ENCODE peak calls at places on chromosomes 6 and 20, in eight cellular contexts. One of them, this sample, is unnamed.

GRCh38 chr20:34526466-34526865 is 10.2 kb downstream of the DYNLRB1 start:
- DNase-seq in MM.1S: no peak
- DNase-seq in right lobe of liver: no peak
- DNase-seq in dorsolateral prefrontal cortex: no peak
- DNase-seq in HCT116: no peak
- DNase-seq in heart right ventricle: no peak
- DNase-seq in left ventricle myocardium inferior: no peak
- DNase-seq in heart left ventricle: no peak
- DNase-seq in this sample: no peak

GRCh38 chr20:9161308-9161707 is 92.4 kb downstream of the PLCB4 start:
- DNase-seq in MM.1S: no peak
- DNase-seq in right lobe of liver: no peak
- DNase-seq in dorsolateral prefrontal cortex: no peak
- DNase-seq in HCT116: no peak
- DNase-seq in heart right ventricle: no peak
- DNase-seq in left ventricle myocardium inferior: no peak
- DNase-seq in heart left ventricle: no peak
- DNase-seq in this sample: no peak

GRCh38 chr6:134830945-134831344 is 119.0 kb downstream of the ALDH8A1 start:
- DNase-seq in MM.1S: no peak
- DNase-seq in right lobe of liver: no peak
- DNase-seq in dorsolateral prefrontal cortex: no peak
- DNase-seq in HCT116: no peak
- DNase-seq in heart right ventricle: no peak
- DNase-seq in left ventricle myocardium inferior: no peak
- DNase-seq in heart left ventricle: no peak
- DNase-seq in this sample: no peak

GRCh38 chr6:137471951-137472350 is 22.2 kb downstream of the OLIG3 start:
- DNase-seq in MM.1S: no peak
- DNase-seq in right lobe of liver: no peak
- DNase-seq in dorsolateral prefrontal cortex: no peak
- DNase-seq in HCT116: no peak
- DNase-seq in heart right ventricle: no peak
- DNase-seq in left ventricle myocardium inferior: no peak
- DNase-seq in heart left ventricle: no peak
- DNase-seq in this sample: no peak

GRCh38 chr20:21191839-21192238 is 66.0 kb downstream of the KIZ start:
- DNase-seq in MM.1S: no peak
- DNase-seq in right lobe of liver: no peak
- DNase-seq in dorsolateral prefrontal cortex: no peak
- DNase-seq in HCT116: no peak
- DNase-seq in heart right ventricle: no peak
- DNase-seq in left ventricle myocardium inferior: no peak
- DNase-seq in heart left ventricle: no peak
- DNase-seq in this sample: no peak

GRCh38 chr6:125749112-125749863 is at the start of gene HEY2:
- DNase-seq in MM.1S: peak
- DNase-seq in right lobe of liver: peak
- DNase-seq in dorsolateral prefrontal cortex: peak
- DNase-seq in HCT116: peak
- DNase-seq in heart right ventricle: peak
- DNase-seq in left ventricle myocardium inferior: peak
- DNase-seq in heart left ventricle: peak
- DNase-seq in this sample: peak

GRCh38 chr6:163200299-163201093 is 214.0 kb upstream of the QKI start:
- DNase-seq in MM.1S: no peak
- DNase-seq in right lobe of liver: no peak
- DNase-seq in dorsolateral prefrontal cortex: no peak
- DNase-seq in HCT116: no peak
- DNase-seq in heart right ventricle: no peak
- DNase-seq in left ventricle myocardium inferior: no peak
- DNase-seq in heart left ventricle: no peak
- DNase-seq in this sample: no peak

GRCh38 chr6:107646176-107646575 is 156.3 kb downstream of the SOBP start:
- DNase-seq in MM.1S: no peak
- DNase-seq in right lobe of liver: no peak
- DNase-seq in dorsolateral prefrontal cortex: no peak
- DNase-seq in HCT116: no peak
- DNase-seq in heart right ventricle: peak
- DNase-seq in left ventricle myocardium inferior: peak
- DNase-seq in heart left ventricle: peak
- DNase-seq in this sample: no peak

GRCh38 chr20:34309691-34310090 is 6.5 kb upstream of the AHCY start:
- DNase-seq in MM.1S: no peak
- DNase-seq in right lobe of liver: no peak
- DNase-seq in dorsolateral prefrontal cortex: no peak
- DNase-seq in HCT116: no peak
- DNase-seq in heart right ventricle: no peak
- DNase-seq in left ventricle myocardium inferior: no peak
- DNase-seq in heart left ventricle: no peak
- DNase-seq in this sample: no peak

GRCh38 chr6:166950443-166950821 is 5.9 kb downstream of the RNASET2 start:
- DNase-seq in MM.1S: peak
- DNase-seq in right lobe of liver: no peak
- DNase-seq in dorsolateral prefrontal cortex: no peak
- DNase-seq in HCT116: no peak
- DNase-seq in heart right ventricle: no peak
- DNase-seq in left ventricle myocardium inferior: no peak
- DNase-seq in heart left ventricle: no peak
- DNase-seq in this sample: no peak

GRCh38 chr20:49740807-49741206 is 27.1 kb upstream of the B4GALT5 start:
- DNase-seq in MM.1S: no peak
- DNase-seq in right lobe of liver: no peak
- DNase-seq in dorsolateral prefrontal cortex: no peak
- DNase-seq in HCT116: no peak
- DNase-seq in heart right ventricle: no peak
- DNase-seq in left ventricle myocardium inferior: no peak
- DNase-seq in heart left ventricle: no peak
- DNase-seq in this sample: no peak

GRCh38 chr20:21509597-21510331 is 4.1 kb downstream of the NKX2-2 start:
- DNase-seq in MM.1S: no peak
- DNase-seq in right lobe of liver: no peak
- DNase-seq in dorsolateral prefrontal cortex: no peak
- DNase-seq in HCT116: no peak
- DNase-seq in heart right ventricle: no peak
- DNase-seq in left ventricle myocardium inferior: no peak
- DNase-seq in heart left ventricle: no peak
- DNase-seq in this sample: no peak

GRCh38 chr20:44594730-44595129 is 12.4 kb downstream of the PKIG start:
- DNase-seq in MM.1S: no peak
- DNase-seq in right lobe of liver: no peak
- DNase-seq in dorsolateral prefrontal cortex: no peak
- DNase-seq in HCT116: no peak
- DNase-seq in heart right ventricle: peak
- DNase-seq in left ventricle myocardium inferior: peak
- DNase-seq in heart left ventricle: no peak
- DNase-seq in this sample: no peak

GRCh38 chr6:167861424-167861823 is 34.7 kb downstream of the AFDN start:
- DNase-seq in MM.1S: no peak
- DNase-seq in right lobe of liver: no peak
- DNase-seq in dorsolateral prefrontal cortex: no peak
- DNase-seq in HCT116: no peak
- DNase-seq in heart right ventricle: no peak
- DNase-seq in left ventricle myocardium inferior: no peak
- DNase-seq in heart left ventricle: no peak
- DNase-seq in this sample: no peak

GRCh38 chr6:32885698-32886286 is 31.8 kb downstream of the PSMB9 start:
- DNase-seq in MM.1S: peak
- DNase-seq in right lobe of liver: no peak
- DNase-seq in dorsolateral prefrontal cortex: no peak
- DNase-seq in HCT116: peak
- DNase-seq in heart right ventricle: no peak
- DNase-seq in left ventricle myocardium inferior: no peak
- DNase-seq in heart left ventricle: no peak
- DNase-seq in this sample: no peak

GRCh38 chr20:46954490-46955038 is 59.9 kb downstream of the EYA2 start:
- DNase-seq in MM.1S: no peak
- DNase-seq in right lobe of liver: no peak
- DNase-seq in dorsolateral prefrontal cortex: no peak
- DNase-seq in HCT116: no peak
- DNase-seq in heart right ventricle: no peak
- DNase-seq in left ventricle myocardium inferior: no peak
- DNase-seq in heart left ventricle: no peak
- DNase-seq in this sample: no peak

GRCh38 chr6:92114797-92115196 is 1304.6 kb downstream of the EPHA7 start:
- DNase-seq in MM.1S: no peak
- DNase-seq in right lobe of liver: no peak
- DNase-seq in dorsolateral prefrontal cortex: no peak
- DNase-seq in HCT116: no peak
- DNase-seq in heart right ventricle: no peak
- DNase-seq in left ventricle myocardium inferior: no peak
- DNase-seq in heart left ventricle: no peak
- DNase-seq in this sample: no peak

GRCh38 chr20:9609892-9610502 is 95.6 kb downstream of the LAMP5 start:
- DNase-seq in MM.1S: peak
- DNase-seq in right lobe of liver: no peak
- DNase-seq in dorsolateral prefrontal cortex: no peak
- DNase-seq in HCT116: peak
- DNase-seq in heart right ventricle: peak
- DNase-seq in left ventricle myocardium inferior: no peak
- DNase-seq in heart left ventricle: peak
- DNase-seq in this sample: no peak

GRCh38 chr6:81265106-81265505 is 487.4 kb downstream of the TENT5A start:
- DNase-seq in MM.1S: no peak
- DNase-seq in right lobe of liver: peak
- DNase-seq in dorsolateral prefrontal cortex: no peak
- DNase-seq in HCT116: no peak
- DNase-seq in heart right ventricle: no peak
- DNase-seq in left ventricle myocardium inferior: no peak
- DNase-seq in heart left ventricle: no peak
- DNase-seq in this sample: no peak

GRCh38 chr6:120935908-120936307 is 398.4 kb downstream of the TBC1D32 start:
- DNase-seq in MM.1S: no peak
- DNase-seq in right lobe of liver: no peak
- DNase-seq in dorsolateral prefrontal cortex: no peak
- DNase-seq in HCT116: no peak
- DNase-seq in heart right ventricle: no peak
- DNase-seq in left ventricle myocardium inferior: no peak
- DNase-seq in heart left ventricle: no peak
- DNase-seq in this sample: no peak

GRCh38 chr6:73610444-73611275 is 43.1 kb downstream of the SLC17A5 start:
- DNase-seq in MM.1S: peak
- DNase-seq in right lobe of liver: no peak
- DNase-seq in dorsolateral prefrontal cortex: no peak
- DNase-seq in HCT116: peak
- DNase-seq in heart right ventricle: no peak
- DNase-seq in left ventricle myocardium inferior: no peak
- DNase-seq in heart left ventricle: no peak
- DNase-seq in this sample: no peak

GRCh38 chr6:27867051-27867940 is 44.9 kb downstream of the OR2B2 start:
- DNase-seq in MM.1S: peak
- DNase-seq in right lobe of liver: peak
- DNase-seq in dorsolateral prefrontal cortex: no peak
- DNase-seq in HCT116: no peak
- DNase-seq in heart right ventricle: peak
- DNase-seq in left ventricle myocardium inferior: peak
- DNase-seq in heart left ventricle: peak
- DNase-seq in this sample: peak

GRCh38 chr20:3354247-3354646 is 53.2 kb downstream of the DNAAF9 start:
- DNase-seq in MM.1S: no peak
- DNase-seq in right lobe of liver: peak
- DNase-seq in dorsolateral prefrontal cortex: no peak
- DNase-seq in HCT116: no peak
- DNase-seq in heart right ventricle: peak
- DNase-seq in left ventricle myocardium inferior: no peak
- DNase-seq in heart left ventricle: peak
- DNase-seq in this sample: no peak

GRCh38 chr6:44305200-44305725 is 7.9 kb downstream of the AARS2 start:
- DNase-seq in MM.1S: no peak
- DNase-seq in right lobe of liver: no peak
- DNase-seq in dorsolateral prefrontal cortex: no peak
- DNase-seq in HCT116: no peak
- DNase-seq in heart right ventricle: no peak
- DNase-seq in left ventricle myocardium inferior: no peak
- DNase-seq in heart left ventricle: no peak
- DNase-seq in this sample: no peak

GRCh38 chr6:13874191-13874549 is 50.6 kb upstream of the RNF182 start:
- DNase-seq in MM.1S: no peak
- DNase-seq in right lobe of liver: no peak
- DNase-seq in dorsolateral prefrontal cortex: no peak
- DNase-seq in HCT116: no peak
- DNase-seq in heart right ventricle: no peak
- DNase-seq in left ventricle myocardium inferior: no peak
- DNase-seq in heart left ventricle: no peak
- DNase-seq in this sample: no peak

GRCh38 chr20:63552481-63553249 is 1.3 kb upstream of the FNDC11 start:
- DNase-seq in MM.1S: no peak
- DNase-seq in right lobe of liver: no peak
- DNase-seq in dorsolateral prefrontal cortex: no peak
- DNase-seq in HCT116: no peak
- DNase-seq in heart right ventricle: no peak
- DNase-seq in left ventricle myocardium inferior: no peak
- DNase-seq in heart left ventricle: no peak
- DNase-seq in this sample: no peak

GRCh38 chr6:130928993-130929678 is 101.9 kb downstream of the SMLR1 start:
- DNase-seq in MM.1S: no peak
- DNase-seq in right lobe of liver: no peak
- DNase-seq in dorsolateral prefrontal cortex: no peak
- DNase-seq in HCT116: no peak
- DNase-seq in heart right ventricle: no peak
- DNase-seq in left ventricle myocardium inferior: no peak
- DNase-seq in heart left ventricle: no peak
- DNase-seq in this sample: no peak

GRCh38 chr6:43089467-43089866 is 13.4 kb downstream of the PTK7 start:
- DNase-seq in MM.1S: no peak
- DNase-seq in right lobe of liver: no peak
- DNase-seq in dorsolateral prefrontal cortex: no peak
- DNase-seq in HCT116: no peak
- DNase-seq in heart right ventricle: no peak
- DNase-seq in left ventricle myocardium inferior: no peak
- DNase-seq in heart left ventricle: no peak
- DNase-seq in this sample: peak
- TF ChIP-seq CTCF in MM.1S: no peak
- TF ChIP-seq CTCF in right lobe of liver: no peak
- TF ChIP-seq CTCF in dorsolateral prefrontal cortex: no peak
- TF ChIP-seq CTCF in HCT116: no peak
- TF ChIP-seq CTCF in heart right ventricle: no peak
- TF ChIP-seq CTCF in left ventricle myocardium inferior: no peak
- TF ChIP-seq CTCF in heart left ventricle: no peak
- TF ChIP-seq CTCF in this sample: no peak

GRCh38 chr20:53915459-53916172 is 154.8 kb downstream of the BCAS1 start:
- DNase-seq in MM.1S: peak
- DNase-seq in right lobe of liver: peak
- DNase-seq in dorsolateral prefrontal cortex: peak
- DNase-seq in HCT116: peak
- DNase-seq in heart right ventricle: peak
- DNase-seq in left ventricle myocardium inferior: peak
- DNase-seq in heart left ventricle: peak
- DNase-seq in this sample: peak
- H3K27ac ChIP-seq in MM.1S: peak
- H3K27ac ChIP-seq in right lobe of liver: peak
- H3K27ac ChIP-seq in dorsolateral prefrontal cortex: peak
- H3K27ac ChIP-seq in HCT116: peak
- H3K27ac ChIP-seq in heart right ventricle: peak
- H3K27ac ChIP-seq in left ventricle myocardium inferior: peak
- H3K27ac ChIP-seq in heart left ventricle: peak
- H3K27ac ChIP-seq in this sample: peak

GRCh38 chr6:15505463-15505918 is 157.3 kb downstream of the DTNBP1 start:
- DNase-seq in MM.1S: no peak
- DNase-seq in right lobe of liver: no peak
- DNase-seq in dorsolateral prefrontal cortex: no peak
- DNase-seq in HCT116: no peak
- DNase-seq in heart right ventricle: no peak
- DNase-seq in left ventricle myocardium inferior: no peak
- DNase-seq in heart left ventricle: peak
- DNase-seq in this sample: peak
- TF ChIP-seq CTCF in MM.1S: no peak
- TF ChIP-seq CTCF in right lobe of liver: no peak
- TF ChIP-seq CTCF in dorsolateral prefrontal cortex: no peak
- TF ChIP-seq CTCF in HCT116: no peak
- TF ChIP-seq CTCF in heart right ventricle: no peak
- TF ChIP-seq CTCF in left ventricle myocardium inferior: no peak
- TF ChIP-seq CTCF in heart left ventricle: no peak
- TF ChIP-seq CTCF in this sample: no peak

GRCh38 chr20:24745617-24746350 is 203.3 kb upstream of the CST7 start:
- DNase-seq in MM.1S: no peak
- DNase-seq in right lobe of liver: no peak
- DNase-seq in dorsolateral prefrontal cortex: no peak
- DNase-seq in HCT116: no peak
- DNase-seq in heart right ventricle: no peak
- DNase-seq in left ventricle myocardium inferior: no peak
- DNase-seq in heart left ventricle: no peak
- DNase-seq in this sample: no peak
- H3K27ac ChIP-seq in MM.1S: no peak
- H3K27ac ChIP-seq in right lobe of liver: no peak
- H3K27ac ChIP-seq in dorsolateral prefrontal cortex: no peak
- H3K27ac ChIP-seq in HCT116: no peak
- H3K27ac ChIP-seq in heart right ventricle: no peak
- H3K27ac ChIP-seq in left ventricle myocardium inferior: no peak
- H3K27ac ChIP-seq in heart left ventricle: no peak
- H3K27ac ChIP-seq in this sample: no peak

This sample was measured in kidney.